ENCODE peak calls at places on chromosomes 16 and 17, in five cellular contexts. One of them, this sample, is unnamed.

GRCh38 chr17:72034000-72034399 is 86.8 kb upstream of the SOX9 start:
- DNase-seq in sigmoid colon: no peak
- DNase-seq in transverse colon: no peak
- DNase-seq in tibial nerve: no peak
- DNase-seq in GM12878: peak; percentile 76
- DNase-seq in this sample: no peak

GRCh38 chr16:81380932-81381331 is 63.7 kb upstream of the CMIP start:
- DNase-seq in sigmoid colon: no peak
- DNase-seq in transverse colon: no peak
- DNase-seq in tibial nerve: no peak
- DNase-seq in GM12878: no peak
- DNase-seq in this sample: no peak

GRCh38 chr16:23069844-23070243 is 79.4 kb downstream of the USP31 start:
- DNase-seq in sigmoid colon: no peak
- DNase-seq in transverse colon: no peak
- DNase-seq in tibial nerve: no peak
- DNase-seq in GM12878: no peak
- DNase-seq in this sample: no peak

GRCh38 chr17:42980274-42980765 is at the start of gene RUNDC1:
- DNase-seq in sigmoid colon: peak; percentile 95
- DNase-seq in transverse colon: peak; percentile 99
- DNase-seq in tibial nerve: peak; percentile 90
- DNase-seq in GM12878: peak; percentile 51
- DNase-seq in this sample: peak; percentile 97

GRCh38 chr16:85052536-85052935 is 24.9 kb downstream of the KIAA0513 start:
- DNase-seq in sigmoid colon: no peak
- DNase-seq in transverse colon: no peak
- DNase-seq in tibial nerve: no peak
- DNase-seq in GM12878: no peak
- DNase-seq in this sample: no peak

GRCh38 chr17:47230864-47231263 is 21.7 kb downstream of the MYL4 start:
- DNase-seq in sigmoid colon: no peak
- DNase-seq in transverse colon: no peak
- DNase-seq in tibial nerve: no peak
- DNase-seq in GM12878: peak; percentile 24
- DNase-seq in this sample: no peak

GRCh38 chr16:21338537-21339268 is 60.6 kb upstream of the CRYM start:
- DNase-seq in sigmoid colon: no peak
- DNase-seq in transverse colon: no peak
- DNase-seq in tibial nerve: no peak
- DNase-seq in GM12878: no peak
- DNase-seq in this sample: no peak

GRCh38 chr17:54944796-54945195 is 23.7 kb downstream of the COX11 start:
- DNase-seq in sigmoid colon: no peak
- DNase-seq in transverse colon: no peak
- DNase-seq in tibial nerve: no peak
- DNase-seq in GM12878: no peak
- DNase-seq in this sample: no peak

GRCh38 chr16:13756411-13756810 is 163.5 kb upstream of the ERCC4 start:
- DNase-seq in sigmoid colon: no peak
- DNase-seq in transverse colon: no peak
- DNase-seq in tibial nerve: no peak
- DNase-seq in GM12878: no peak
- DNase-seq in this sample: no peak

GRCh38 chr17:77235370-77236080 is 94.8 kb downstream of the SEC14L1 start:
- DNase-seq in sigmoid colon: no peak
- DNase-seq in transverse colon: no peak
- DNase-seq in tibial nerve: peak; percentile 50
- DNase-seq in GM12878: peak; percentile 34
- DNase-seq in this sample: no peak

GRCh38 chr17:54194268-54194667 is 371.5 kb downstream of the KIF2B start:
- DNase-seq in sigmoid colon: no peak
- DNase-seq in transverse colon: no peak
- DNase-seq in tibial nerve: no peak
- DNase-seq in GM12878: no peak
- DNase-seq in this sample: no peak

GRCh38 chr17:12623220-12623848 is 42.4 kb upstream of the MYOCD start:
- DNase-seq in sigmoid colon: no peak
- DNase-seq in transverse colon: no peak
- DNase-seq in tibial nerve: no peak
- DNase-seq in GM12878: no peak
- DNase-seq in this sample: no peak

GRCh38 chr16:27641260-27641659 is 91.3 kb downstream of the KATNIP start:
- DNase-seq in sigmoid colon: no peak
- DNase-seq in transverse colon: no peak
- DNase-seq in tibial nerve: no peak
- DNase-seq in GM12878: no peak
- DNase-seq in this sample: no peak

GRCh38 chr16:70380205-70380918 is 33.7 kb downstream of the DDX19A start:
- DNase-seq in sigmoid colon: peak; percentile 80
- DNase-seq in transverse colon: peak; percentile 59
- DNase-seq in tibial nerve: peak; percentile 20
- DNase-seq in GM12878: no peak
- DNase-seq in this sample: peak; percentile 57

GRCh38 chr17:31598388-31598760 is 206.9 kb downstream of the RAB11FIP4 start:
- DNase-seq in sigmoid colon: no peak
- DNase-seq in transverse colon: no peak
- DNase-seq in tibial nerve: no peak
- DNase-seq in GM12878: no peak
- DNase-seq in this sample: no peak

GRCh38 chr16:19716183-19716582 is 1.8 kb downstream of the KNOP1 start:
- DNase-seq in sigmoid colon: no peak
- DNase-seq in transverse colon: peak; percentile 63
- DNase-seq in tibial nerve: no peak
- DNase-seq in GM12878: no peak
- DNase-seq in this sample: no peak

GRCh38 chr16:67364610-67365256 is 28.6 kb downstream of the TPPP3 start:
- DNase-seq in sigmoid colon: no peak
- DNase-seq in transverse colon: no peak
- DNase-seq in tibial nerve: no peak
- DNase-seq in GM12878: no peak
- DNase-seq in this sample: no peak

DNA sequence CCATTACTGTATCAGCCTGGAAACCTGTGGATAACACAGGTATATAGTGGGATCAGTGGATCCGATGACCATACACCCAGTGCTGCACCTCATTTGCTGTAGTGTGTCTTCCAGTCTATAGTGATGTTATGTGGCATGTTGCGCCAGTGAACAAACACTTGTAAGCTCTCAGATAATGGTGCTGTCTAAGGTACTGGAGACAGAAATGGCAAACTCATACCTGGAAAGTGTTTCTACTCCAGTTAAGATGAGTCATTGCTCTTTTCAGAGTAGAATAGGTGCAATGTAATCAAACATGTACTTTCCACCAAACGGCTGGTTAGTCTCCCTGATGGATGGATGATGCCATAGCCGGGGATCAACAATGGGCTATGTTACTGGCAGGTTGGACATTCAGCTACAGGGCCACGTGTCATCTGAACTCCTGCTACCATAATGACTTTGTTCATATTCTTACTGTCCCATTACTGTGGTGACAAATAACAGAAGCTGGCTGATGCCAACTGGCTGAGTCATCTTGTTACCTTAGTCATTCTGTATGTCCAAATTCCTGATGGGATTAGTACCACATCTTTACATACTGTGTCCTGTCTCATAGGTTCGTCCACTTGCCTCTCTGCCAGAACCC is 6.3 kb downstream of the CCL11 start:
- DNase-seq in sigmoid colon: no peak
- DNase-seq in transverse colon: no peak
- DNase-seq in tibial nerve: no peak
- DNase-seq in GM12878: no peak
- DNase-seq in this sample: no peak
- TF ChIP-seq EP300 in sigmoid colon: no peak
- TF ChIP-seq EP300 in transverse colon: no peak
- TF ChIP-seq EP300 in tibial nerve: no peak
- TF ChIP-seq EP300 in GM12878: no peak
- TF ChIP-seq EP300 in this sample: no peak

DNA sequence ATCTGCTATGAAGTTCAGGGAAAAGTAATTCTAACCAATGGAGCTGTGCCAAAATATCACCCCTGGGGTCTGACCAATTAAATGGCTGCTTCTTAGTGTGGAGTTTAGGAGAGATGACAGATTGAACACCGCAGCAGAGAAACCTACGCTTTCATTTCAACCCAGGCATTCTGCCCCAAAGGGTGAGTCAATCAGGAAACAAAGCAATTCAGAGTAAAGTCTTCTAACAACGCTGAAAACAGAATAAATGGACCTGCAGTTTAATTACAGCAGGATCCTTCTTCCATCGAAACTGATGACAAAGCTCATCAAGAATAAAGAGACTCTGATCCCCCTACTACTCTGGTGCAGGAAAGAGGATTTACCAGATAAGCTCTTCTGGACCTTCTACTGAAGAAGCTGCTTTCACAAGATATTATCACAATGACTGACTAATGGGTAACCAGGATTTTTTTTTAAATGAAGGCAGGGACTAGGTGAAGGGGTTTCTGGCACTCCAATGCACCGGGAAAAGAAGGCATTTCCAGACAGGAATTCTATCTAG is 16.7 kb downstream of the RFFL start:
- DNase-seq in sigmoid colon: no peak
- DNase-seq in transverse colon: no peak
- DNase-seq in tibial nerve: no peak
- DNase-seq in GM12878: peak; percentile 81
- DNase-seq in this sample: no peak
- TF ChIP-seq POLR2A in sigmoid colon: no peak
- TF ChIP-seq POLR2A in transverse colon: peak; percentile 14
- TF ChIP-seq POLR2A in tibial nerve: no peak
- TF ChIP-seq POLR2A in GM12878: peak; percentile 50
- TF ChIP-seq POLR2A in this sample: no peak

DNA sequence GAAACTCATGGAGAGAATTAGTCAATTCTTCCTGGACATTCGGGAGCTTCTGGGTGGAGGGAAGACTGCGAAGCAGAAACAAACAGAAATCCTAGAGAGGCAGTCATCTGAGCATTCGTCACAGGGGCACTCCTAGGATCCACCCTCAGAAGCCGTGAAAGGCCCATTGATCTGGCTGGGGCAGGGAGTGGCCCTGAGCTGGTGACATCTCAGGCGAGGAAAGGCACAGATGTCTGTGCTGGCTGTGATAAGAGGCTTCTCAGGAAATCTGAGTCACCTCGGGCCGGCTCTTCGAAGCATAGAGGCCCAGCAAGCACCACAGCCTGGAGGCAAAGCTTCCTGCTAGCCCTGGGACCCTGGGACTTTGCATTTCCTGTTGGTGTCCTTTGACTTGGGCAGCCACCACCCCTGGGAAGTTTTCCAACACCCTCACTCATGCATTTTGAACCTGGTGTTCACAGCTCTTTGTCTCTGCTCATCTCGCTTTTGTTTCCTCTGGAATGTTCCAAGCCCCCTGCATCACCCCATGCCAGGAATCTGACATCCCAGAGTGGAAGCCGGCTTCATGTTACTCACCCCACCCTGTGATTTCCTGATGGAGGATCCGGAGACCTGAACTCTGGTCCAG is 23.3 kb upstream of the CDRT4 start:
- DNase-seq in sigmoid colon: peak; percentile 87
- DNase-seq in transverse colon: peak; percentile 74
- DNase-seq in tibial nerve: peak; percentile 68
- DNase-seq in GM12878: no peak
- DNase-seq in this sample: no peak
- TF ChIP-seq EP300 in sigmoid colon: no peak
- TF ChIP-seq EP300 in transverse colon: no peak
- TF ChIP-seq EP300 in tibial nerve: peak; percentile 37
- TF ChIP-seq EP300 in GM12878: no peak
- TF ChIP-seq EP300 in this sample: no peak

DNA sequence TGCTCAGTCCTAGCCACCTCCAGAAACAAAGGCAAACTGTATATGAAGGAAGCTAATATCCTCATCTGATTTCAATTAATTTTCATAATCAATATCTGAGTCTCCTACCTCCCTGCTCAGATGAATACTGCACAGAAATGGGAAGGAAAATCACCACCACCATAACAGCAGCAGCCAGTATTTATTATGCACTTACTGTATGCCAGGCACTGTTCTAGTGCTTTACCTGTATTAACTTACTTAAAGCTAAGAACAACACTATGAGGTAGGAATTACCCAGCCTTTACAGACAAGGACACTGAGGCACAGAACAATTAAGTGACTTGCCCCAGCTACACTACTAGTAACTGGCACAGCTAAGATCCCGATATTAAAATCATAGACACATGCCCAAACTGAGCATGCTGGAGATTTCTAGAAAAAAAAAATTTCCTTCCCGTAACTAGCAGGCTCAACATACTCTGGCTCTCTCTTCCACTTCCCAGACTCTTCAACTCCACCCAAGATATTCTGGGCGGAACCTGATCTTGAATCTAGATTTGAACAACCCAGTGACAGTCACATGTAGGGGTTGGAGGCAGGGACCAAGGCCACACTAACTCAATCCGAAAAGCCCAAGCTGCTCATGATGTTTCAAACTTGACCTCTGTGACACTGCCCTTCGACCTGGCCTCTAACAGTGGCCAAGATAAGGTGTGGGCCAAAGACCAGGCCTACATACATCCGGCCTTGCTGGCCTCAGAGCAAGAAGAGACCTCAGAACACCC is 3.9 kb downstream of the TRIM25 start:
- DNase-seq in sigmoid colon: no peak
- DNase-seq in transverse colon: peak; percentile 30
- DNase-seq in tibial nerve: peak; percentile 55
- DNase-seq in GM12878: no peak
- DNase-seq in this sample: peak; percentile 40
- TF ChIP-seq POLR2A in sigmoid colon: no peak
- TF ChIP-seq POLR2A in transverse colon: no peak
- TF ChIP-seq POLR2A in tibial nerve: no peak
- TF ChIP-seq POLR2A in GM12878: no peak
- TF ChIP-seq POLR2A in this sample: no peak

GRCh38 chr16:57301126-57301817 is 16.8 kb upstream of the PLLP start:
- DNase-seq in sigmoid colon: peak; percentile 73
- DNase-seq in transverse colon: no peak
- DNase-seq in tibial nerve: peak; percentile 21
- DNase-seq in GM12878: no peak
- DNase-seq in this sample: no peak

GRCh38 chr16:57299719-57300386 is 15.4 kb upstream of the PLLP start:
- DNase-seq in sigmoid colon: peak; percentile 96
- DNase-seq in transverse colon: peak; percentile 90
- DNase-seq in tibial nerve: peak; percentile 93
- DNase-seq in GM12878: peak; percentile 91
- DNase-seq in this sample: peak; percentile 83

GRCh38 chr16:57297856-57298255 is 13.4 kb upstream of the PLLP start:
- DNase-seq in sigmoid colon: peak; percentile 40
- DNase-seq in transverse colon: no peak
- DNase-seq in tibial nerve: no peak
- DNase-seq in GM12878: no peak
- DNase-seq in this sample: no peak

GRCh38 chr16:57299009-57299718 is 14.7 kb upstream of the PLLP start:
- DNase-seq in sigmoid colon: peak; percentile 40
- DNase-seq in transverse colon: peak; percentile 50
- DNase-seq in tibial nerve: no peak
- DNase-seq in GM12878: no peak
- DNase-seq in this sample: peak; percentile 40

GRCh38 chr16:57300387-57301125 is 16.1 kb upstream of the PLLP start:
- DNase-seq in sigmoid colon: peak; percentile 100
- DNase-seq in transverse colon: peak; percentile 99
- DNase-seq in tibial nerve: peak; percentile 100
- DNase-seq in GM12878: peak; percentile 99
- DNase-seq in this sample: peak; percentile 99
- TF ChIP-seq EP300 in sigmoid colon: no peak
- TF ChIP-seq EP300 in transverse colon: no peak
- TF ChIP-seq EP300 in tibial nerve: peak; percentile 86
- TF ChIP-seq EP300 in GM12878: peak; percentile 83
- TF ChIP-seq EP300 in this sample: no peak

This sample was measured in stomach.